ENCODE peak calls at places on chromosomes 11 and 22, in five cellular contexts. J, L, U, I and S are unnamed samples. For H3K9me3, the result is how much of the 10 kb centered on the place peaks cover.

GRCh38 chr11:64510759-64511158 is 80.3 kb upstream of the SLC22A12 start:
- DNase-seq in J (no peak), L (no peak), U (no peak), I (no peak), S (no peak)

GRCh38 chr11:116694017-116694725 is 78.6 kb downstream of the BUD13 start:
- DNase-seq in J (no peak), L (no peak), U (no peak), I (no peak), S (no peak)

GRCh38 chr22:44063462-44064371 is 39.6 kb downstream of the PARVB start:
- DNase-seq in J (no peak), L (no peak), U (no peak), I (no peak), S (no peak)

GRCh38 chr11:75279273-75279672 is 38.7 kb downstream of the TPBGL start:
- DNase-seq in J (no peak), L (no peak), U (no peak), I (no peak), S (no peak)

GRCh38 chr11:1389103-1389931 is 417 bp upstream of the BRSK2 start:
- DNase-seq in J (peak), L (peak), U (peak), I (peak), S (peak)

GRCh38 chr11:46611526-46612304 is 5.3 kb downstream of the HARBI1 start:
- DNase-seq in J (no peak), L (no peak), U (no peak), I (no peak), S (no peak)

GRCh38 chr11:46330154-46330886 is 16.9 kb upstream of the DGKZ start:
- DNase-seq in J (no peak), L (no peak), U (no peak), I (no peak), S (no peak)

GRCh38 chr11:103806130-103806900 is 230.1 kb upstream of the DDI1 start:
- DNase-seq in J (no peak), L (peak), U (peak), I (no peak), S (no peak)

GRCh38 chr11:2086239-2087040 is 52.7 kb downstream of the IGF2 start:
- DNase-seq in J (no peak), L (no peak), U (no peak), I (no peak), S (no peak)

GRCh38 chr22:17694193-17694592 is 55.6 kb downstream of the BCL2L13 start:
- DNase-seq in J (no peak), L (no peak), U (no peak), I (no peak), S (no peak)

GRCh38 chr11:72681226-72682153 is 7.3 kb upstream of the PDE2A start:
- DNase-seq in J (no peak), L (no peak), U (no peak), I (no peak), S (no peak)

DNA sequence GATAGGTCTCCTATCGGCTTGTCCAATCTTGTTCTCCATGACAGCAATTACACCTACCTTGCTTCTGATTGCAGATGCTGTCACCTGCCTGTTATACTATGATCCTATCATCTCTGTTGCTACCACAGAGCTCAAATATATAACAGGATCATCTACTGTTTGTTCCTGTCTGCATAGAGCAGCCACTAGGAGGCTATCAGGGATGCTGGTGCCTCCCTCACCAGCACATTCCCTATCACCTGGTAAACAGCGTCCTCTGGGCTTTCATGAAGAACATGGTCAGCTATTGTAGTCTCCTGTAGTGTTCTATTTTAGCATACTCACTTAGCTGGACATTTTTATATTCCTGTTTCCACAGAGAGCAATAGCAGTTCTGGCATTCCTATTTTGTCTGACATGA is 87.8 kb upstream of the FAT3 start:
- DNase-seq in J (no peak), L (peak), U (no peak), I (no peak), S (no peak)
- H3K9me3 ChIP-seq in J (under half), L (under half), U (under half), I (under half), S (under half)

GRCh38 chr22:30969532-30970355 is 679 bp downstream of the TUG1 start:
- DNase-seq in J (no peak), L (peak), U (peak), I (peak), S (peak)
- H3K9me3 ChIP-seq in J (half or more), L (under half), U (under half), I (under half), S (under half)

GRCh38 chr11:98137437-98137836 is 883.3 kb upstream of the CNTN5 start:
- DNase-seq in J (no peak), L (no peak), U (no peak), I (no peak), S (no peak)
- H3K9me3 ChIP-seq in J (under half), L (under half), U (under half), I (under half), S (under half)

GRCh38 chr22:49693416-49693815 is 134.3 kb downstream of the BRD1 start:
- DNase-seq in J (no peak), L (no peak), U (no peak), I (no peak), S (no peak)

GRCh38 chr22:49694462-49695260 is 133.0 kb downstream of the BRD1 start:
- DNase-seq in J (no peak), L (no peak), U (no peak), I (no peak), S (no peak)

GRCh38 chr22:49691256-49691655 is 136.4 kb downstream of the BRD1 start:
- DNase-seq in J (no peak), L (no peak), U (no peak), I (no peak), S (no peak)

GRCh38 chr22:49693848-49694247 is 133.8 kb downstream of the BRD1 start:
- DNase-seq in J (no peak), L (no peak), U (no peak), I (no peak), S (no peak)

DNA sequence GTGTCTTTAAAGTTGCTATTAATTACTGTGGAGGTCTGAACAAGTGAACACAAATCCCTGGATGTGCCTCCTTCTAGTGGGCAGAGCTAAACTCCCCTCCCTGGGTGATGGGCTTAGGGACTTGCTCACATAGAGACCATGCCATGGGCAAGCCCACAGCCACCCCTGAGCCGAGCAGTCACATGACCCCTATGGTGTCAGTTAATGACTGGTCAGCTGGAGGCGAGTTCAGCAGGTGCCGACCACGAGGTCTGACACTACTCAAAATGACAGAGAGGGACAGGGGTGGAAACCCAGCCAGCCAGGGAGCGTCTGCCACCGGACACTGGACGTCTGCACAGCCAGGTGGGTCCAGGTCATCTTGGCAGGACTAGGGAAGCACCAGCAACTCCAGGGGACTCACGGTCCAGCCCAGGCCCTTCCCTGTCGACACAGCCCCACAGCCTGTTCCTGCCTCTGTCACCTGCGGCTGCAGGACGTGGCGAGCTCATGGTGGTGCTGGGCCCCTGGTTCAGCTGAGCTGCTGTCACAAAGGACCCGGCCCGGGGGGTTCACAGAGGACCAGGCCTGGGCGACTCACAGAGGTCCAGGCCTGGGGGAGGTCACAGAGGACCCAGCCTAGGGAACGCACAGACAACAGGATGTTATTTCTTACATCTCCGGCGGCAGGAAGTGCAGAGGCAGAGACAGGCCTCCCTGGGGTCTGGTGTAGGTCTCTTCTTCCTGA is 135.0 kb downstream of the BRD1 start:
- DNase-seq in J (no peak), L (no peak), U (no peak), I (no peak), S (no peak)
- H3K9me3 ChIP-seq in J (under half), L (under half), U (under half), I (under half), S (under half)

GRCh38 chr22:49300241-49300640 is 527.4 kb downstream of the BRD1 start:
- DNase-seq in J (no peak), L (no peak), U (no peak), I (no peak), S (no peak)
- H3K9me3 ChIP-seq in J (under half), L (under half), U (under half), I (under half), S (under half)

GRCh38 chr11:69308936-69309799 is 15.2 kb downstream of the MYEOV start:
- DNase-seq in J (no peak), L (no peak), U (no peak), I (no peak), S (no peak)

GRCh38 chr11:69306821-69307220 is 12.9 kb downstream of the MYEOV start:
- DNase-seq in J (no peak), L (no peak), U (no peak), I (no peak), S (no peak)

GRCh38 chr11:69308531-69308930 is 14.6 kb downstream of the MYEOV start:
- DNase-seq in J (no peak), L (no peak), U (no peak), I (no peak), S (no peak)

GRCh38 chr11:69307421-69307820 is 13.5 kb downstream of the MYEOV start:
- DNase-seq in J (no peak), L (no peak), U (no peak), I (no peak), S (no peak)

GRCh38 chr11:69307871-69308381 is 14.0 kb downstream of the MYEOV start:
- DNase-seq in J (no peak), L (no peak), U (no peak), I (no peak), S (no peak)
- H3K9me3 ChIP-seq in J (under half), L (under half), U (under half), I (under half), S (under half)

DNA sequence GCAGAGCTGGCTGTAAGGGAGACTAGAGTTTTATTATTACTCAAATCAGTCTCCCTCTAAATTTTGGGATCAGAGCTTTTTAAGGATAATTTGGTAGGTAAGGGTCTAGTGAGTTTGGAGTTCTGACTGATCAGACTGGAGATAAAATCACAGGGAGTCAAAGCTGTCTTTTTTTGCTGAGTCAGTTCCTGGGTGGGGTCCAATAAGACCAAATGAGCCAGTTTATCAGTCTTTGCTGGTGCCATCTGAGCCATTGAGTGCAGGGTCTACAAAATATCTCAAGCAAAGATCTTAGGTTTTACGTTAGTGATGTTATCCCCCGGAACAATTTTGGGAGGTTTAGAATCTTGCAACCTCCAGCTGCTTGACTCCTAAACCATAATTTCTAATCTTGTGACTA is 935.1 kb upstream of the RAG2 start:
- DNase-seq in J (no peak), L (peak), U (no peak), I (no peak), S (no peak)
- H3K9me3 ChIP-seq in J (under half), L (under half), U (under half), I (under half), S (under half)

GRCh38 chr11:29075726-29076125 is 941.1 kb downstream of the KCNA4 start:
- DNase-seq in J (no peak), L (no peak), U (no peak), I (no peak), S (no peak)
- H3K9me3 ChIP-seq in J (under half), L (under half), U (under half), I (under half), S (under half)